ENCODE peak calls at places on chromosomes 2 and 18, in four cellular contexts. T is GM12878, H is HCT116, A is HepG2. B is an unnamed sample.

GRCh38 chr2:80303006-80303741 is 1.4 kb downstream of the LRRTM1 start:
- ATAC-seq in H (no peak), T (no peak), A (no peak), B (peak; percentile 32)

GRCh38 chr18:46411862-46412690 is 244.9 kb downstream of the LOXHD1 start:
- ATAC-seq in H (peak; percentile 41), T (no peak), A (no peak), B (peak; percentile 82)

GRCh38 chr2:130854301-130854700 is 17.6 kb downstream of the ARHGEF4 start:
- ATAC-seq in T (no peak), A (no peak), H (no peak), B (no peak)

GRCh38 chr2:229947544-229947943 is 25.2 kb downstream of the FBXO36 start:
- ATAC-seq in A (no peak), T (peak; percentile 84), H (no peak), B (no peak)

GRCh38 chr2:165576409-165576808 is 106.9 kb downstream of the CSRNP3 start:
- ATAC-seq in A (no peak), T (no peak), H (no peak), B (no peak)

GRCh38 chr2:184779777-184780176 is 181.4 kb downstream of the ZNF804A start:
- ATAC-seq in T (no peak), H (no peak), A (no peak), B (no peak)

GRCh38 chr18:532632-533031 is 32.1 kb upstream of the COLEC12 start:
- ATAC-seq in T (no peak), A (no peak), H (no peak), B (no peak)

GRCh38 chr2:176584333-176584732 is 315.1 kb downstream of the MTX2 start:
- ATAC-seq in T (no peak), H (no peak), A (peak; percentile 46), B (no peak)

GRCh38 chr2:188870289-188870688 is 103.9 kb upstream of the COL3A1 start:
- ATAC-seq in A (no peak), T (peak; percentile 84), H (no peak), B (no peak)

DNA sequence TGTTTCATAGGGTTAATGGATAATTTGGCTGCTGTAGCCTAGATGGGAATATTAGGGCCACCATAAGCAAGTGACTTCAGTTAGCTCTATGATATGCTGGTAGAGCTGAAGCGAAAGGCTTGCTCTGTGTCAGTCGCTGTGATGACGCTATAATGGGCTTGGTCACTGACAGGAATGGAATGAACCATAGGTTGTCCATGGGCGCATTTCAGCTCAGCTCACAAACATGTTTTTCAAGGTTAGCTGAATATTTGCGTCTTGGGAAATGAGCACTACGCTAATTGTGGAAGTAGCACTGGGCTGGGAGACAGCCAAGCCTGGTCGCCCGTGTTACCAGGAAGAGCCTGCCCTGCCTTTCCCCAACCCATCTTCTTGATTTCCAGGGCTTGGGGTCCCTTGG is 3.2 kb upstream of the MYO7B start:
- ATAC-seq in T (no peak), H (no peak), A (no peak), B (no peak)
- TF ChIP-seq POLR2AphosphoS5 in T (no peak), H (no peak), A (no peak), B (no peak)

GRCh38 chr2:101793277-101793969 is 95.9 kb downstream of the MAP4K4 start:
- ATAC-seq in T (no peak), A (peak; percentile 60), H (no peak), B (no peak)
- TF ChIP-seq CTCF in T (no peak), A (peak; percentile 39), H (no peak), B (no peak)

GRCh38 chr18:67654101-67654500 is 137.6 kb upstream of the DSEL start:
- ATAC-seq in T (no peak), H (no peak), A (no peak), B (no peak)
- H3K4me3 ChIP-seq in T (no peak overlapping the region), H (no peak overlapping the region), A (no peak overlapping the region), B (no peak overlapping the region)

GRCh38 chr2:69067026-69067630 is 54.1 kb downstream of the ANTXR1 start:
- ATAC-seq in T (no peak), A (no peak), H (no peak), B (peak; percentile 19)

GRCh38 chr2:69074926-69075325 is 61.9 kb downstream of the ANTXR1 start:
- ATAC-seq in H (no peak), A (no peak), T (no peak), B (no peak)

GRCh38 chr2:69073928-69074575 is 61.1 kb downstream of the ANTXR1 start:
- ATAC-seq in A (peak; percentile 56), T (no peak), H (peak; percentile 57), B (peak; percentile 63)

GRCh38 chr2:69067866-69068265 is 54.9 kb downstream of the ANTXR1 start:
- ATAC-seq in H (no peak), T (no peak), A (no peak), B (no peak)

GRCh38 chr2:69070987-69071386 is 58.0 kb downstream of the ANTXR1 start:
- ATAC-seq in H (no peak), A (no peak), T (no peak), B (no peak)
- TF ChIP-seq POLR2AphosphoS5 in H (no peak), A (no peak), T (no peak), B (no peak)